ENCODE peak calls at places on chromosome 20, in nine cellular contexts. W, H, E, G, F, Q, N, O and S are unnamed samples.

GRCh38 chr20:44707259-44707580 is 7.9 kb upstream of the CCN5 start:
- DNase-seq in W (no peak), H (no peak), E (no peak), G (no peak), F (no peak), Q (no peak), N (no peak), O (no peak), S (no peak)

GRCh38 chr20:48975955-48976354 is 54.4 kb downstream of the ARFGEF2 start:
- DNase-seq in W (no peak), H (no peak), E (no peak), G (no peak), F (no peak), Q (no peak), N (no peak), O (no peak), S (no peak)

GRCh38 chr20:24046905-24047304 is 58.3 kb upstream of the GGTLC1 start:
- DNase-seq in W (no peak), H (no peak), E (no peak), G (no peak), F (no peak), Q (no peak), N (no peak), O (no peak), S (no peak)

GRCh38 chr20:10731190-10731955 is 57.6 kb upstream of the JAG1 start:
- DNase-seq in W (no peak), H (peak; percentile 84), E (no peak), G (no peak), F (no peak), Q (no peak), N (no peak), O (no peak), S (no peak)

GRCh38 chr20:49851991-49852390 is 39.4 kb downstream of the SLC9A8 start:
- DNase-seq in W (no peak), H (no peak), E (no peak), G (no peak), F (no peak), Q (no peak), N (no peak), O (no peak), S (no peak)

GRCh38 chr20:23622839-23623343 is 14.9 kb downstream of the CST3 start:
- DNase-seq in W (no peak), H (peak; percentile 97), E (peak; percentile 57), G (no peak), F (no peak), Q (no peak), N (no peak), O (no peak), S (peak; percentile 52)

GRCh38 chr20:39630215-39630614 is 668.1 kb downstream of the DHX35 start:
- DNase-seq in W (no peak), H (peak; percentile 27), E (peak; percentile 3), G (no peak), F (no peak), Q (no peak), N (no peak), O (no peak), S (no peak)

GRCh38 chr20:11832397-11832796 is 85.3 kb upstream of the BTBD3 start:
- DNase-seq in W (no peak), H (no peak), E (no peak), G (no peak), F (no peak), Q (no peak), N (no peak), O (no peak), S (no peak)

GRCh38 chr20:49969946-49970345 is 12.8 kb upstream of the SNAI1 start:
- DNase-seq in W (no peak), H (no peak), E (no peak), G (no peak), F (no peak), Q (no peak), N (no peak), O (no peak), S (no peak)

GRCh38 chr20:50387996-50388332 is 122.2 kb upstream of the PTPN1 start:
- DNase-seq in W (no peak), H (no peak), E (no peak), G (no peak), F (no peak), Q (no peak), N (no peak), O (no peak), S (no peak)

GRCh38 chr20:20463933-20464374 is 96.0 kb downstream of the INSM1 start:
- DNase-seq in W (no peak), H (peak; percentile 22), E (no peak), G (no peak), F (no peak), Q (no peak), N (no peak), O (peak; percentile 82), S (no peak)

GRCh38 chr20:17557675-17558006 is 12.2 kb upstream of the DSTN start:
- DNase-seq in W (no peak), H (peak; percentile 89), E (no peak), G (no peak), F (no peak), Q (no peak), N (no peak), O (no peak), S (peak; percentile 56)

GRCh38 chr20:24798930-24799705 is 150.0 kb upstream of the CST7 start:
- DNase-seq in W (no peak), H (no peak), E (no peak), G (no peak), F (no peak), Q (no peak), N (no peak), O (no peak), S (peak; percentile 9)

GRCh38 chr20:58597021-58597940 is 53.8 kb upstream of the STX16 start:
- DNase-seq in W (no peak), H (peak; percentile 57), E (no peak), G (no peak), F (no peak), Q (no peak), N (no peak), O (no peak), S (no peak)

GRCh38 chr20:49880177-49880576 is 35.2 kb downstream of the SPATA2 start:
- DNase-seq in W (no peak), H (peak; percentile 64), E (no peak), G (no peak), F (no peak), Q (no peak), N (no peak), O (no peak), S (peak; percentile 15)

GRCh38 chr20:49447946-49448809 is 34.3 kb downstream of the KCNB1 start:
- DNase-seq in W (no peak), H (peak; percentile 4), E (no peak), G (no peak), F (no peak), Q (no peak), N (no peak), O (no peak), S (no peak)

GRCh38 chr20:44401052-44401769 is 45.7 kb downstream of the HNF4A start:
- DNase-seq in W (no peak), H (no peak), E (no peak), G (no peak), F (no peak), Q (no peak), N (no peak), O (no peak), S (no peak)

GRCh38 chr20:4326194-4327065 is 311.1 kb upstream of the RNF24 start:
- DNase-seq in W (no peak), H (no peak), E (no peak), G (no peak), F (no peak), Q (no peak), N (no peak), O (no peak), S (no peak)

GRCh38 chr20:10774357-10774943 is 100.7 kb upstream of the JAG1 start:
- DNase-seq in W (no peak), H (no peak), E (no peak), G (no peak), F (no peak), Q (no peak), N (no peak), O (no peak), S (no peak)

GRCh38 chr20:63691711-63692435 is 4.6 kb upstream of the TNFRSF6B start:
- DNase-seq in W (no peak), H (no peak), E (no peak), G (no peak), F (no peak), Q (no peak), N (no peak), O (no peak), S (no peak)

GRCh38 chr20:48604936-48605335 is 222.9 kb downstream of the PREX1 start:
- DNase-seq in W (no peak), H (no peak), E (no peak), G (no peak), F (no peak), Q (no peak), N (no peak), O (no peak), S (no peak)

GRCh38 chr20:60053813-60054190 is 95.6 kb downstream of the CDH26 start:
- DNase-seq in W (no peak), H (no peak), E (no peak), G (no peak), F (no peak), Q (no peak), N (no peak), O (no peak), S (no peak)

GRCh38 chr20:29318871-29319461 is 1938.5 kb upstream of the DEFB115 start:
- DNase-seq in W (no peak), H (no peak), E (no peak), G (no peak), F (no peak), Q (no peak), N (no peak), O (no peak), S (no peak)

GRCh38 chr20:24403410-24403809 is 66.0 kb upstream of the SYNDIG1 start:
- DNase-seq in W (no peak), H (peak; percentile 25), E (no peak), G (no peak), F (no peak), Q (no peak), N (no peak), O (no peak), S (no peak)